ENCODE peak calls at places on chromosomes 12 and 14, in four cellular contexts. Z is GM12878, X is H1, H is HepG2. D is an unnamed sample.

GRCh38 chr12:21818627-21819026 is 44.1 kb upstream of the KCNJ8 start:
- DNase-seq in H (no peak), X (no peak), Z (no peak), D (no peak)

GRCh38 chr12:26303418-26303817 is 108.0 kb downstream of the SSPN start:
- DNase-seq in X (no peak), Z (no peak), H (no peak), D (no peak)

GRCh38 chr12:131383741-131384543 is 326.9 kb upstream of the SFSWAP start:
- DNase-seq in Z (no peak), H (no peak), X (no peak), D (no peak)

GRCh38 chr14:53882684-53883083 is 73.9 kb downstream of the BMP4 start:
- DNase-seq in X (no peak), H (peak; percentile 81), Z (no peak), D (no peak)

GRCh38 chr12:127169321-127170270 is 1097.4 kb upstream of the TMEM132C start:
- DNase-seq in Z (no peak), X (no peak), H (no peak), D (no peak)

GRCh38 chr14:94423465-94424056 is 29.0 kb downstream of the SERPINA11 start:
- DNase-seq in H (peak; percentile 80), Z (peak; percentile 24), X (peak; percentile 67), D (peak; percentile 68)

GRCh38 chr14:80770114-80770917 is 171.2 kb downstream of the CEP128 start:
- DNase-seq in Z (no peak), X (no peak), H (no peak), D (no peak)

GRCh38 chr14:59354666-59355065 is 110.5 kb downstream of the GPR135 start:
- DNase-seq in Z (no peak), X (no peak), H (no peak), D (no peak)

GRCh38 chr12:71581206-71581605 is 82.4 kb downstream of the ZFC3H1 start:
- DNase-seq in X (no peak), H (no peak), Z (no peak), D (no peak)

GRCh38 chr12:66066071-66066928 is 64.2 kb downstream of the LLPH start:
- DNase-seq in Z (peak; percentile 75), H (peak; percentile 78), X (no peak), D (no peak)

GRCh38 chr12:41302979-41303403 is 114.9 kb downstream of the PDZRN4 start:
- DNase-seq in X (no peak), Z (peak; percentile 2), H (no peak), D (no peak)

GRCh38 chr14:30620178-30620577 is 1.9 kb upstream of the SCFD1 start:
- DNase-seq in Z (peak; percentile 43), H (no peak), X (no peak), D (no peak)

GRCh38 chr12:47087088-47087688 is 7.4 kb upstream of the AMIGO2 start:
- DNase-seq in Z (no peak), H (no peak), X (no peak), D (no peak)

GRCh38 chr12:92362109-92362508 is 216.5 kb upstream of the BTG1 start:
- DNase-seq in H (no peak), Z (no peak), X (no peak), D (no peak)

GRCh38 chr12:92365836-92366235 is 220.2 kb upstream of the BTG1 start:
- DNase-seq in X (no peak), H (no peak), Z (no peak), D (no peak)

GRCh38 chr12:92362785-92363184 is 217.1 kb upstream of the BTG1 start:
- DNase-seq in H (no peak), Z (peak; percentile 86), X (no peak), D (no peak)

GRCh38 chr12:92365333-92365732 is 219.7 kb upstream of the BTG1 start:
- DNase-seq in X (no peak), H (no peak), Z (peak; percentile 43), D (no peak)

DNA sequence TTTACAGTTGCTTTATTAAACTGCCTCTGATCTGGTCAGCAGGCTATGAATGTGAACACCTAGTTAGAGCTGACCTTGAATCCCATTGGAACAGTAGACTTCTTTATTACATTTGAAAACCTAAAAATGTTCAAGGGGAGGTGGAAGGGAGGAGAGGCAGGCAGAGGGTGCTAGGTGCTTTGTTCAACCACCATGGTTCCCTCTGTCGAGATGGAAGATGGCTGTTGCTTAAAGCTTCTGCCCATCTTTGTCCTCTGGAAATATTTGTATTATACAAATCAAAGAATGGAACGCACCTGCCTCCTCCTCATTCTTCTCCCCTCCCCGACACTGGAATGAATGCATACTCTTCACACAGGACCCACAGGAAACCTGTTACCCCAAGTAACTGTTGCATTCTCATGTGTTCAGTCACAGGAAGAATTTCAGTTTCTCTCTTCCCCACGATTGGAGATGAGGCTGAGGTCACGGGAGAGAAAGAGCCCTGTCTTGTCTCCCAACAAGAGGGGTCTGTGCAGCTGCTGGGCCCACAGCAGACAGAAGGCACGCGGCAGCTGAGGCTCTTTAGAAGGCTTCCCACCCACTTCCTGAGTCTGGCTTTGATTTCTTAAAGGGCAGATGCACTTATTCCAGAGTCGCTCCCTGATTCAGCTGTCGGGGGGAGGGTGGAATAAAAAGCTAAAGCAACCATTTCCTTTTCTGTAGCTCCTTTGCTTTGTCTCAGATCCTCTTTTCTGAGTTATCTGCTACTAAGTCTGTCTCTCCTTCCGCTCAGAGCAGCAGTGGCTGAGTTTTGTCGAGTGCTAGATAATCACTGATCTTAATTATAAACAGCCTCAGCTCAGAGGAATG is 217.9 kb upstream of the BTG1 start:
- DNase-seq in H (no peak), X (no peak), Z (peak; percentile 96), D (no peak)
- TF ChIP-seq SUZ12 in H (no peak), X (no peak), Z (no peak), D (no peak)

GRCh38 chr12:101761347-101761746 is 22.1 kb upstream of the SYCP3 start:
- DNase-seq in H (no peak), X (no peak), Z (no peak), D (no peak)

GRCh38 chr12:101763246-101763931 is 24.1 kb upstream of the SYCP3 start:
- DNase-seq in H (no peak), Z (no peak), X (no peak), D (no peak)

GRCh38 chr12:101764393-101764792 is 25.1 kb upstream of the SYCP3 start:
- DNase-seq in X (no peak), H (no peak), Z (no peak), D (no peak)

DNA sequence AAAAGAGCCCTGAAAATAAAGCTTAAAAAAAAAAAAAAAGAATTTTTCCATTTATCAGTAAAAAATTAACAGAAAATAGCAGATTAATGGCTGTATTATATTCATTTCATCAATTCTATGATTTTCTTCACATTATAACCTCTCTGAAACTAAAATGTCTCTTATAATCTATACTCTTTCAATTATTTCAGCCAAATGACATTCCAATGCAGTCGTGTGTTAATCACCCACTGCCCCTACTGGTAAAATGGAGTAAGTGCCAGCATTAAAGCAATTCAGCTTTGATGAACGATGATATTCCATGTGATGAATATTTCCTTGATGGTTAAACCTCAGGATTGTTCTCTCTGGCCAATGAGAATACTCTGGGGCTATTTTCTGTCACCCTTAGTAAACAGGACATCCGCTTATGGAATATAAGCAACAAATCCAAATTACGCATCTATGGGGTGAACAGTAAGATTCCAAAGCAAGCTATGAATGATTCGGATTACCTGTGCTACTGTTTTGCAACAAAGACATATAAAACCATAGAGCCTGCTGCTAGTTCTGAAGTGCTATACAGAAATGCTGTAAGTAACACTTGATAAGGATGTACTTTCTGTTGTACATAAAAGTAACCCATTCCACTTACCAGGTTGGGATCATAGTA is 20.3 kb upstream of the SYCP3 start:
- DNase-seq in X (no peak), Z (no peak), H (peak; percentile 39), D (no peak)
- H3K9ac ChIP-seq in X (no peak overlapping the region), Z (no peak overlapping the region), H (no peak overlapping the region), D (no peak overlapping the region)

DNA sequence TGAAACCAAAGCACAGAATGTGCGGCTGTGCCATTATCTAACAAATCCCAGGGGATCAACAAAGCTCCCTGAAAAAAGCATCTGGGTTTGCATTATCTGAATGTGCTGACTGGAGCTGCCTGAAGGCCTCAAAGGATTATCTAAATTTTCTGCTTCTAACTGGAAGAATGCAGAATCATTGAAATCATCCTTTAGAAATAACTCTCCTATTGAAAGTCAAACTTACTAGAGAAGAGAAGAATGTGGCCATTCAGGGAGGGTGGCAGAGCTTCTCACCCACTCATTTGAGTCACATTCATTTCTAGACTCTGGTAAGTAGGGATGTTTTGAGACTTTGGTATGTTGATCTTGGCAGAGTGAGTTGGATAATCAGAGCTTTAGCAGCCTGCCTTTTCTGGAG is 220.6 kb upstream of the RGS6 start:
- DNase-seq in Z (no peak), X (no peak), H (no peak), D (peak; percentile 27)
- TF ChIP-seq SUZ12 in Z (no peak), X (no peak), H (no peak), D (no peak)

DNA sequence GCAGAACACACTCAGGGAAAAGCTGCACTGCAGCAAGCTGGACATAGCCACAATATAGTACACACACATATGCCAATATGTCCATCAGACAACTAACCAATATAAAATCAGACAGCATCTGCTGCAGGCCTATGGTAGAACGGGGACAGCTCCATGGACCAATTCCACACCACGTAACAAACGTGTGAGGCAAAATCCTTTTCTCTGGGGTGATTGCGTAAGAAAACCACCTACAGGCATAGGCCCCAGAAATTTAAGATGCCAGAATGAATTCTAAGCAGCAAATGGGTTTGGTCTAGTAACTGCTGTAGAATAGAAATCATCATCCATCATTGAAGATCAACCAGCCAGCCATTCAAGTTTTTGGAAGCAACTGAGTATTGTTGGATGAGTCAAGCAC is 368.9 kb upstream of the TMPO start:
- DNase-seq in Z (no peak), H (no peak), X (no peak), D (no peak)
- H3K9ac ChIP-seq in Z (no peak overlapping the region), H (no peak overlapping the region), X (no peak overlapping the region), D (no peak overlapping the region)

GRCh38 chr12:76860301-76860700 is 18.5 kb downstream of the CSRP2 start:
- DNase-seq in X (no peak), Z (no peak), H (no peak), D (no peak)

GRCh38 chr12:76863811-76864210 is 15.0 kb downstream of the CSRP2 start:
- DNase-seq in X (no peak), Z (no peak), H (no peak), D (no peak)

GRCh38 chr12:76864791-76865400 is 13.9 kb downstream of the CSRP2 start:
- DNase-seq in H (no peak), Z (no peak), X (no peak), D (no peak)

GRCh38 chr12:76866146-76866545 is 12.7 kb downstream of the CSRP2 start:
- DNase-seq in Z (no peak), H (no peak), X (no peak), D (no peak)

DNA sequence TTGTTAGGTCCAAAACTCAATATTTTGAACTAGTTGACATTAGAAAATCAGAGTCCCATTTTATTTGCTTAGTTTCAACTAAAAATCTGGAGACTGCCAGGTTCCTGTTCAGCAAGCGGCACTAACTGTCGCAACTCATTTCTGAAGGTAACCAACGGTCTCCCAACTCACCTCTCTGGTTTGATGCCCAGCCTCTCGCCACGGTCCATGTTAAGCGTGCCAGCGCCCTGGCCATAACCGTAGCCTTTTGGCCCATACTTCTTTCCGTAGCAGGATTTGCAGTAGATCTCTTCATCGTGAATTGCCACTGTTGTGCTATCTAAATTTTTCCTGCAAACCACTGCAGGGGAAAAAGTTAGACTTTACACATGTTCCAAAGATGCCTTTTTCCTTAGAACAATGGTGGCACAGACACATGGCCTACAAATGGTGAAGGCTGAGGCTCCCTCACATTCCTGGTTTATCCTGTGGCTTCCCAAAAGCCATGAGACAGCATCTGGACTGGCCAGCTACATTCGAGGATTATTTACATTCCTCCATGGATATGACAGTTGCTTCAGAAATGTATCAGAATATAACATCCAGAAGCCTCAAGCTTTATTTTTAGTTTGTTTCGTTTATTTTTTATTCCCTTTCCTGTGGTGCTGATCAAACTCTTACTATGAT is 15.7 kb downstream of the CSRP2 start:
- DNase-seq in Z (no peak), X (no peak), H (no peak), D (no peak)
- TF ChIP-seq SUZ12 in Z (no peak), X (no peak), H (no peak), D (no peak)